ENCODE peak calls at places on chromosomes 5 and 9, in ten cellular contexts. Y is naive thymus-derived CD4-positive, alpha-beta T cell; E is heart right ventricle; B is MM.1S; T is lower lobe of right lung; R is mesendoderm; M is psoas muscle; S is Panc1; K is fibroblast of lung; I is hepatocyte. J is an unnamed sample. For H3K27me3, the result is how much of the 10 kb centered on the place peaks cover.

GRCh38 chr5:149062371-149063016 is 368 bp downstream of the SH3TC2 start:
- DNase-seq in Y (no peak), E (no peak), B (no peak), T (no peak), R (peak), M (no peak), S (no peak), K (peak), I (peak), J (no peak)

GRCh38 chr9:116550728-116551436 is 136.2 kb upstream of the TRIM32 start:
- DNase-seq in Y (no peak), E (no peak), B (no peak), T (no peak), R (peak), M (peak), S (no peak), K (peak), I (no peak), J (no peak)

GRCh38 chr5:115423051-115423450 is 121.5 kb downstream of the FEM1C start:
- DNase-seq in Y (no peak), E (no peak), B (no peak), T (no peak), R (no peak), M (no peak), S (no peak), K (no peak), I (no peak), J (no peak)

GRCh38 chr9:27701664-27702063 is 128.4 kb upstream of the C9orf72 start:
- DNase-seq in Y (no peak), E (no peak), B (no peak), T (no peak), R (no peak), M (peak), S (no peak), K (peak), I (no peak), J (no peak)

GRCh38 chr5:173310861-173311515 is 17.2 kb downstream of the STC2 start:
- DNase-seq in Y (no peak), E (peak), B (no peak), T (no peak), R (no peak), M (peak), S (no peak), K (peak), I (no peak), J (no peak)

GRCh38 chr9:80615964-80616363 is 1044.2 kb downstream of the TLE4 start:
- DNase-seq in Y (no peak), E (no peak), B (no peak), T (no peak), R (no peak), M (no peak), S (no peak), K (peak), I (no peak), J (no peak)

GRCh38 chr5:10424124-10424731 is 17.5 kb upstream of the ROPN1L start:
- DNase-seq in Y (no peak), E (no peak), B (no peak), T (no peak), R (peak), M (no peak), S (no peak), K (peak), I (peak), J (peak)

GRCh38 chr5:15637886-15638285 is 137.9 kb downstream of the FBXL7 start:
- DNase-seq in Y (no peak), E (no peak), B (no peak), T (no peak), R (peak), M (no peak), S (no peak), K (no peak), I (no peak), J (no peak)

GRCh38 chr9:126722922-126723806 is 81.7 kb upstream of the ZBTB43 start:
- DNase-seq in Y (peak), E (peak), B (peak), T (peak), R (peak), M (peak), S (no peak), K (no peak), I (peak), J (peak)

GRCh38 chr9:93255994-93256877 is 72.3 kb downstream of the WNK2 start:
- DNase-seq in Y (peak), E (no peak), B (no peak), T (peak), R (no peak), M (no peak), S (no peak), K (no peak), I (peak), J (no peak)

GRCh38 chr5:129781594-129781993 is 33.7 kb downstream of the MINAR2 start:
- DNase-seq in Y (no peak), E (no peak), B (no peak), T (no peak), R (no peak), M (no peak), S (no peak), K (peak), I (no peak), J (no peak)

GRCh38 chr9:84874583-84874982 is 205.1 kb downstream of the NTRK2 start:
- DNase-seq in Y (no peak), E (no peak), B (peak), T (no peak), R (no peak), M (no peak), S (no peak), K (no peak), I (no peak), J (peak)

GRCh38 chr9:128556915-128557634 is 4.7 kb downstream of the SPTAN1 start:
- DNase-seq in Y (no peak), E (no peak), B (no peak), T (no peak), R (no peak), M (no peak), S (no peak), K (no peak), I (no peak), J (no peak)

GRCh38 chr9:27664136-27664819 is 91.0 kb upstream of the C9orf72 start:
- DNase-seq in Y (no peak), E (no peak), B (no peak), T (no peak), R (no peak), M (no peak), S (no peak), K (no peak), I (peak), J (no peak)

GRCh38 chr5:150302301-150303069 is at the start of gene ARSI:
- DNase-seq in Y (no peak), E (peak), B (peak), T (no peak), R (peak), M (peak), S (no peak), K (peak), I (peak), J (no peak)

GRCh38 chr9:121463026-121463827 is 36.4 kb downstream of the GGTA1 start:
- DNase-seq in Y (peak), E (peak), B (no peak), T (peak), R (peak), M (peak), S (no peak), K (no peak), I (peak), J (peak)

GRCh38 chr9:101706261-101706798 is 32.1 kb downstream of the GRIN3A start:
- DNase-seq in Y (no peak), E (no peak), B (no peak), T (no peak), R (no peak), M (no peak), S (no peak), K (no peak), I (peak), J (no peak)

GRCh38 chr5:3143382-3143781 is 391.9 kb upstream of the IRX2 start:
- DNase-seq in Y (no peak), E (no peak), B (no peak), T (no peak), R (no peak), M (no peak), S (no peak), K (no peak), I (no peak), J (no peak)

GRCh38 chr5:3142261-3143027 is 391.0 kb upstream of the IRX2 start:
- DNase-seq in Y (no peak), E (no peak), B (no peak), T (no peak), R (no peak), M (no peak), S (no peak), K (no peak), I (no peak), J (no peak)

GRCh38 chr5:3145641-3146040 is 394.2 kb upstream of the IRX2 start:
- DNase-seq in Y (no peak), E (no peak), B (no peak), T (no peak), R (no peak), M (no peak), S (no peak), K (no peak), I (no peak), J (no peak)

GRCh38 chr5:3139596-3139995 is 388.1 kb upstream of the IRX2 start:
- DNase-seq in Y (no peak), E (no peak), B (no peak), T (no peak), R (peak), M (no peak), S (no peak), K (no peak), I (no peak), J (no peak)

DNA sequence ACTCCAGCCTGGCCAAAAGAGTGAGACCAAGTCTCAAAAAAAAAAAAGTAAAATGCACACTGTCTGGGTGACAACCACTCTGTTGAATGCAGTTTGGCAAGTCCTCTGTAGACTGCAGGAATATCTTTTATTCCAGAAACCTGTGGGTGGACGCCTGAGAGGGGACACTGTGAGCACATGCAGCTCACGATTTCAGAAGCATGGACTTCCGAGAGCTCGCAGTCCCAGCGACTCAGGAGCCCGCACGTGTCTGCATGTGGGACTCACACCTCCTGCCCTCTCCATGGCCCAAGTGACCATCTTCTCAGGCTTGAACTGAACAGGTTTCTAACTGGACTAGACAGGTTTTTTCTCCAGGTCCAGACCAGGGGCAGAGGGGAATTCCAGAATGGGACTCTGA is 388.6 kb upstream of the IRX2 start:
- DNase-seq in Y (no peak), E (no peak), B (no peak), T (no peak), R (no peak), M (no peak), S (no peak), K (no peak), I (no peak), J (no peak)
- H3K27me3 ChIP-seq in Y (under half), E (under half), B (under half), T (under half), R (under half), M (under half), S (under half), K (under half), I (under half), J (under half)

DNA sequence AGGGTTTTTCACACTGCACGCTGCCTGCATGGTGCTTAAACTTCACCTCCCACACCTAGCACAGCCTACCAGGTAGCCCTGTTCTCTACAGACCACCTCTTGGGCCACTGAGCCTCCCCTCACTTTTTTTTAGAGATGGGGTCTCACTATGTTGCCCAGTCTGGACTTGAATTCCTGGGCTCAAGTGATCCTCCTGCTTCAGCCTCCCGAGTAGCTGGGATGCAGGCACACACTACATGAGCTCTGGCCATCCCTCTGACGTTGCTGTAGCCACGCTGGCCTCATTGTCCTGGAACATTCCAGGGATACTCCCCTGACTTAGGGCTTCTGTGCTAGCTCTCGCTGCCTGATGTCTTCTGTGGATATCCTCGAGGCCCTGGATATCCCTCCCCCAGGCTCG is 7.2 kb upstream of the CACFD1 start:
- DNase-seq in Y (no peak), E (no peak), B (no peak), T (no peak), R (no peak), M (no peak), S (no peak), K (no peak), I (no peak), J (no peak)
- H3K27me3 ChIP-seq in Y (under half), E (under half), B (half or more), T (under half), R (under half), M (under half), S (under half), K (under half), I (under half), J (under half)

GRCh38 chr9:98708103-98708932 is 417 bp downstream of the GABBR2 start:
- DNase-seq in Y (no peak), E (no peak), B (no peak), T (no peak), R (peak), M (no peak), S (no peak), K (no peak), I (no peak), J (no peak)

GRCh38 chr9:98709968-98710965 is 1.5 kb upstream of the GABBR2 start:
- DNase-seq in Y (no peak), E (no peak), B (no peak), T (no peak), R (peak), M (no peak), S (no peak), K (peak), I (peak), J (peak)

GRCh38 chr9:98708933-98709911 is at the start of gene GABBR2:
- DNase-seq in Y (no peak), E (peak), B (no peak), T (no peak), R (peak), M (no peak), S (no peak), K (no peak), I (peak), J (no peak)

GRCh38 chr9:98706651-98707103 is 2.1 kb downstream of the GABBR2 start:
- DNase-seq in Y (no peak), E (no peak), B (no peak), T (no peak), R (no peak), M (no peak), S (no peak), K (peak), I (no peak), J (no peak)

GRCh38 chr9:98707158-98708102 is 1.3 kb downstream of the GABBR2 start:
- DNase-seq in Y (no peak), E (peak), B (peak), T (peak), R (peak), M (peak), S (no peak), K (peak), I (peak), J (no peak)
- H3K27me3 ChIP-seq in Y (under half), E (half or more), B (under half), T (half or more), R (under half), M (half or more), S (under half), K (under half), I (half or more), J (under half)

DNA sequence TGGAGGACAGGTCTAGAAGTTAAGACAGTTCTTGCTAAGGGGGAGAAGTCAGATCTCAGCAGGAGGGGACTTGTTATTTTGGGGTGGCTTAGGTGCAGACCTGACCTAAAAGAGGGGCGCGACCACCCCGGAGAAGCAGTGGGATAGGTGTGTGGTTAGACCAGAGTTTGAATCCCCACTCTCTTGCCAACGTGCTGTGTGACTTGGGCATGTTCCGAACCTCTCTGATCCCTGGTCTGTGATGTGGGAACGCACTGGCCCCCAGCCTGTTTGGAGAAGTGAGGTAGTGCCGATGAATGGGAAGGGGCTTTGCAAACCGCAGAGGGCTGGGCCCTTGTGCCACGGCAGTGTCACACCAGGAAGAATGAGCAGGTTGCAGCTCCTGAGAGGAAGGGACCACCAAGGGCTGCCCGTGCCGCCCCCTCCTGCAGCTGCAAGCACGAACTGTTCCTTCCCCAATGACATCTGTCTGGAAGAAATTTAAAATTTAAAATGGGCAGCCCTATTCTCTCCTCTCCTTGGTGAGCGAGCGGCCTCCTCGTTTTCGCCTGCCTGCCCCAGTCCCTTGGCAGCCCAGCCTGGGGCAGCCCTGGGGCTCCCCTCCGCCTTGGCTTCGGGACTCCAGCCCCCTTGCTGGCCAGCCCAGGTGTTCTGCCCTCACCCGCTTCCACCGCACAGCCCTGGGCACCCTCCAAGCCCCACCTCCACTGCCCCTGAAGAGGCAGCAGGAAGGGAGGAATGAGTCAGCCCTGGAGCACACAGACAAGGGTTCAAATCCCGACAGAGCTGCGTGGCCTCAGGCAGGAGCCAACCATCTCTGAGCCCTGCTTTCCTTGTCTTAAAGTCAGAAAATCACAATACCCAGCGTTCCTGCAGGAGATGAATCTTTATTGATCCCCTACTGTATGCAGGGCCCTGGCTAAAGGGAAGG is 1.6 kb downstream of the FIBCD1 start:
- DNase-seq in Y (no peak), E (no peak), B (no peak), T (no peak), R (no peak), M (no peak), S (no peak), K (no peak), I (no peak), J (no peak)
- H3K27me3 ChIP-seq in Y (under half), E (half or more), B (half or more), T (half or more), R (under half), M (half or more), S (under half), K (under half), I (half or more), J (under half)